ENCODE peak calls at places on chromosomes 4 and X, in five cellular contexts. One of them, this sample, is unnamed.

GRCh38 chr4:122854860-122855259 is 28.2 kb downstream of the FGF2 start:
- DNase-seq in fibroblast of the aortic adventitia: peak; percentile 30
- DNase-seq in GM10248: no peak
- DNase-seq in COR-L47: no peak
- DNase-seq in cardiac muscle cell: no peak
- DNase-seq in this sample: no peak

GRCh38 chr4:80012291-80012690 is 60.7 kb downstream of the ANTXR2 start:
- DNase-seq in fibroblast of the aortic adventitia: no peak
- DNase-seq in GM10248: no peak
- DNase-seq in COR-L47: no peak
- DNase-seq in cardiac muscle cell: no peak
- DNase-seq in this sample: no peak

GRCh38 chrX:54826598-54826997 is 19.1 kb downstream of the MAGED2 start:
- DNase-seq in fibroblast of the aortic adventitia: no peak
- DNase-seq in GM10248: no peak
- DNase-seq in COR-L47: no peak
- DNase-seq in cardiac muscle cell: no peak
- DNase-seq in this sample: no peak

GRCh38 chr4:70778888-70779422 is 57.2 kb downstream of the RUFY3 start:
- DNase-seq in fibroblast of the aortic adventitia: peak; percentile 29
- DNase-seq in GM10248: no peak
- DNase-seq in COR-L47: no peak
- DNase-seq in cardiac muscle cell: peak; percentile 46
- DNase-seq in this sample: no peak

GRCh38 chrX:36035550-36035949 is 116.0 kb downstream of the CFAP47 start:
- DNase-seq in fibroblast of the aortic adventitia: no peak
- DNase-seq in GM10248: no peak
- DNase-seq in COR-L47: no peak
- DNase-seq in cardiac muscle cell: no peak
- DNase-seq in this sample: no peak

GRCh38 chr4:98510757-98511517 is 147.5 kb downstream of the TSPAN5 start:
- DNase-seq in fibroblast of the aortic adventitia: peak; percentile 92
- DNase-seq in GM10248: no peak
- DNase-seq in COR-L47: no peak
- DNase-seq in cardiac muscle cell: no peak
- DNase-seq in this sample: no peak

GRCh38 chr4:67327245-67327860 is 217.9 kb downstream of the CENPC start:
- DNase-seq in fibroblast of the aortic adventitia: peak; percentile 73
- DNase-seq in GM10248: peak; percentile 64
- DNase-seq in COR-L47: peak; percentile 58
- DNase-seq in cardiac muscle cell: peak; percentile 81
- DNase-seq in this sample: peak; percentile 29

GRCh38 chr4:185577592-185577940 is 42.3 kb upstream of the PDLIM3 start:
- DNase-seq in fibroblast of the aortic adventitia: no peak
- DNase-seq in GM10248: no peak
- DNase-seq in COR-L47: no peak
- DNase-seq in cardiac muscle cell: no peak
- DNase-seq in this sample: no peak

GRCh38 chrX:115018040-115018647 is 728 bp upstream of the IL13RA2 start:
- DNase-seq in fibroblast of the aortic adventitia: peak; percentile 26
- DNase-seq in GM10248: no peak
- DNase-seq in COR-L47: no peak
- DNase-seq in cardiac muscle cell: peak; percentile 26
- DNase-seq in this sample: no peak

This sample was measured in GM12864.